ENCODE peak calls at places on chromosomes 6 and 20, in five cellular contexts. Q is fibroblast of lung, X is IMR-90, F is neuronal stem cell, A is K562. I is an unnamed sample.

GRCh38 chr20:18263723-18264122 is 24.6 kb upstream of the ZNF133 start:
- DNase-seq in Q (no peak), X (no peak), F (no peak), A (no peak), I (no peak)

GRCh38 chr6:151690303-151690702 is 117.2 kb upstream of the ESR1 start:
- DNase-seq in Q (no peak), X (no peak), F (no peak), A (no peak), I (no peak)

GRCh38 chr20:26169506-26169905 is 472.9 kb upstream of the ZNF337 start:
- DNase-seq in Q (no peak), X (peak; percentile 50), F (no peak), A (no peak), I (no peak)

GRCh38 chr6:45637611-45638257 is 260.0 kb upstream of the SUPT3H start:
- DNase-seq in Q (no peak), X (no peak), F (no peak), A (no peak), I (no peak)

GRCh38 chr6:193773-194310 is 98.4 kb upstream of the DUSP22 start:
- DNase-seq in Q (no peak), X (no peak), F (no peak), A (no peak), I (no peak)

GRCh38 chr6:167031082-167031709 is 32.0 kb downstream of the CEP43 start:
- DNase-seq in Q (no peak), X (peak; percentile 20), F (no peak), A (no peak), I (peak; percentile 69)

GRCh38 chr20:22384978-22385377 is 199.4 kb downstream of the FOXA2 start:
- DNase-seq in Q (no peak), X (no peak), F (no peak), A (no peak), I (no peak)

GRCh38 chr20:49601153-49601924 is 33.4 kb upstream of the PTGIS start:
- DNase-seq in Q (no peak), X (no peak), F (no peak), A (no peak), I (no peak)

GRCh38 chr6:5497896-5498578 is 236.7 kb downstream of the FARS2 start:
- DNase-seq in Q (peak; percentile 62), X (peak; percentile 62), F (no peak), A (no peak), I (peak; percentile 10)
- H3K9ac ChIP-seq in Q (no peak overlapping the region), X (no peak overlapping the region), F (no peak overlapping the region), A (no peak overlapping the region), I (peak overlapping the region; percentile 67)

GRCh38 chr20:45495438-45495985 is 19.9 kb downstream of the SPINT3 start:
- DNase-seq in Q (no peak), X (no peak), F (no peak), A (no peak), I (no peak)
- H3K9ac ChIP-seq in Q (no peak overlapping the region), X (no peak overlapping the region), F (no peak overlapping the region), A (no peak overlapping the region), I (no peak overlapping the region)

GRCh38 chr6:52572536-52572935 is 4.3 kb downstream of the TRAM2 start:
- DNase-seq in Q (no peak), X (no peak), F (no peak), A (no peak), I (no peak)

GRCh38 chr6:52570291-52570700 is 6.6 kb downstream of the TRAM2 start:
- DNase-seq in Q (peak; percentile 54), X (no peak), F (no peak), A (no peak), I (no peak)

GRCh38 chr6:52573295-52573694 is 3.6 kb downstream of the TRAM2 start:
- DNase-seq in Q (no peak), X (no peak), F (peak; percentile 63), A (no peak), I (no peak)

GRCh38 chr6:52568320-52568719 is 8.5 kb downstream of the TRAM2 start:
- DNase-seq in Q (no peak), X (no peak), F (no peak), A (no peak), I (no peak)

GRCh38 chr6:52571099-52571755 is 5.6 kb downstream of the TRAM2 start:
- DNase-seq in Q (no peak), X (no peak), F (no peak), A (no peak), I (peak; percentile 70)
- H3K9ac ChIP-seq in Q (no peak overlapping the region), X (no peak overlapping the region), F (no peak overlapping the region), A (no peak overlapping the region), I (no peak overlapping the region)

DNA sequence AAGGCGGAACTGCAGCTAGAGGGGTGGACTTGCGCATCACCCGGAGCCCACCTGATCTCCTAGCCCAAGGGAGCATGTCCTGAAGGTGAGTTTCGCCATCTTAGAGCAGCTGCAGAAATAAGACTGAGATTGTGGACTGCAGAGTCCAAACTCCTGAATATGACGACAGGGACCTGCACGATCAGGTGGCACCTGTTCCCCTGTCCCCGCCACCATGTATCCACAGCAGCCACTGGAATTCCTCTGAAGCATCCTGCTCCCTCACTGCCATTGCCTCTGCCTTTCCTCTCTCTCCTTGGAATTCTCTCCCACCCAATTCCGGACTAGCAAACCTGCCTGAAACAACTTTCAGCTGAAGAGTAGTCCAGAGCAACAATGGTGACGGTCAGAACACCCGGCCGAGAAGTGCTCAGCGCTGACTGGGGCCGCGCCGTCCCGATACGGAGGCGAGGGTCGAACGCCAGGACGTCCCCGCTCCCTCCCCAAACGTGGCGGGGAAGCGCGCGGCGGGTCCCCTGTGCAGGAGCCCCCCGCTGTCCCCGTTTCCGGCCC is 710 bp upstream of the FAM120B start:
- DNase-seq in Q (no peak), X (no peak), F (no peak), A (no peak), I (no peak)
- H3K9ac ChIP-seq in Q (peak overlapping the region; percentile 99), X (peak overlapping the region; percentile 61), F (peak overlapping the region; percentile 90), A (peak overlapping the region; percentile 83), I (peak overlapping the region; percentile 94)

DNA sequence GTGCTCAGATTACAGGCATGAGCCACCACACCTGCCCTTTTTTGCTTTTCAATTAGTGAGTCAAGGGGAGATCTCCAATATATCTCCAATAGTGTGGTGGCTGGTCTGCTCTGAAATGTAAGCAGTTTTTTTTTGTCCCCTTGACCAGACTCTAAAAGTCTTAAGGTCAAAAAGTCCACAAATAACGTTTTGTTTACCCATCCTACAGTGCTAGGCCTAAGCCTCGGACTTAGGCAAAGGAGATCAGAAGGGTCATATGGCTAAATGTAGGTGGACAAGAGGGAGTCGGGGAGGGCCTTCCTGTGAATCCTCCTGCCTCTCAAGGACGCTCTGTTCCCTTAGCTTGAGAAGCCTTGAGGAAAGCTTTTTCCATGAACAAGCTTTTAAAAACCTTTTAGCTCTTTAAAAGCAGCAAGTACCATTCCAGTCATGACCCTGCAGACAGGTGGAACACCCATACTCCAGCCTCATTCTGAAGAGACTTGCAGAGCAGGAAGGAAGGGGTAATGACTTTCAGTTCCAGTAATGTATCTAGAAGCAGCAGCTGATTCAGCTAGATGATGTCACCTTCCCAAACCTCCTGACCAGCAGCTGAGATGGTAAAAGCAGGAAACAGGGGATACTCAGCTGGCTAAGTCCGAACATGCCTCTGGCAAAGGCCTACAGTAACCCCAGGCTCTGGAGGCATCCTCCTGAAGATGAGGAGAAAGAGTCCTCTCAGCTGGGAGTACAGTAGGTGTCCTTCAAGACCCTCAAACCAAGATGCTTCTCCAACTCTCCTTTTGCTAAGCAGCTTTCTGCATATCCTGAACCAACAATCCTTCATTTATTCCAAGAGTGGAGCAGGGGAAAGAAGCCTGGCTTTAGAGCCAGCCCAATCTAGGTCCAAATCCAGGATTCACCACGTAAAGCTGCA is 23.6 kb downstream of the BCL2L1 start:
- DNase-seq in Q (peak; percentile 95), X (peak; percentile 98), F (no peak), A (peak; percentile 75), I (no peak)
- H3K9ac ChIP-seq in Q (peak overlapping the region; percentile 20), X (peak overlapping the region; percentile 65), F (no peak overlapping the region), A (peak overlapping the region; percentile 35), I (peak overlapping the region; percentile 48)

DNA sequence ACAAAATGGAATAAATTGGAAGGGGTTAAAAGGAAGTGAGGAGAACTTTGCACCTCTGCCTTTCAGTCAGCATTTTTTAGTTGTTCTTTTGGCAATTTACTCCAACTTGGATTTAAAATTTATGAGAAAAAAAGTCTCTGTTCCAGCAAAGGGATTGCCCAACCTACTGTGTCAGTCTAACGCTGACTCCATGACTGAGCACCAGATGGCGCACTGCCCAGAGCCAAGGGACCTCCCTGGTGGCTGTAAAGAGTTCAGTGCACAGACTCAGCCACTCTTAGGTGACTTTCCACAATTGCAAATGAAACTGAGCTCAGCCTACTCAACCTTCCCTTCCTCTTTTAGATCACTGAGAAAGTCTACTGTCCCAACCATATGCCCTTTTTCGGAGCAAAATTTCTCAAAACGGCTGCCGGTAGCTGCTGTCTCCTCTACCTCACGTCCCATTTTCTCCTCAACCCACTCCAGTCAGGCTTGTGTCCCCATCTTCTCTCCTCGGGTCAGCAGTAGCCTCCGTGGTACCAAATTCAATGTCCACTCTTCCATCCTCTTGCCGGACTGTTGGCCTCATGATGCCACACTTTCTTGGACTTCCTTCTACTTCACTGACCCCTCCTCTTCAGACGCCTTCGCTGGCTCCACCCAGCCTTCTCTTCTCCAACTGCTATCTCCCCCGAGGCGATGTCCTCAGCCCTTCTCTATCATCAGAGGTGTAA is 38.7 kb downstream of the GSTA2 start:
- DNase-seq in Q (peak; percentile 75), X (peak; percentile 60), F (peak; percentile 20), A (peak; percentile 85), I (peak; percentile 61)
- H3K9ac ChIP-seq in Q (no peak overlapping the region), X (no peak overlapping the region), F (no peak overlapping the region), A (no peak overlapping the region), I (no peak overlapping the region)

GRCh38 chr6:130613176-130613575 is 214.0 kb upstream of the SMLR1 start:
- DNase-seq in Q (no peak), X (no peak), F (no peak), A (no peak), I (no peak)

GRCh38 chr6:130611366-130611765 is 215.8 kb upstream of the SMLR1 start:
- DNase-seq in Q (no peak), X (no peak), F (no peak), A (no peak), I (no peak)

GRCh38 chr6:130617658-130618057 is 209.5 kb upstream of the SMLR1 start:
- DNase-seq in Q (no peak), X (no peak), F (no peak), A (no peak), I (no peak)

GRCh38 chr6:130620338-130620781 is 206.8 kb upstream of the SMLR1 start:
- DNase-seq in Q (peak; percentile 41), X (no peak), F (no peak), A (no peak), I (no peak)

DNA sequence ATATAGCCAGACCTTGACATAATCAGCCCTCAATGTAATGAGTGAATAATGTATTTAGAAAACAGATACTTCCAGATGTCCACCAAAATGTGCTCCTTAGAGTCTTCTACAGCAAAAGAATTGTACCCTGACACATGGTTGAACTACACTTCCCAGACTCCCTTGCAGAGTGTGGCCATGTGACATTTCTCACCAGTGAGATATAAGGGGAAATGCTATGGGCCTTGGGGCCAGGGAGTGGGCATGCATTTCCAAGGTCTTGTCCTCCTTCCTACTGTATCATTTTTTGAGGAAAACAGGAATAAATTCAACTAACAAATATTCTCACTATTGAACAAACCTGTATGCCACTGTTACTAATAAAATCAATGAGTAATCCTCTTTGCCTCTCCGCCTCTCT is 211.4 kb upstream of the SMLR1 start:
- DNase-seq in Q (no peak), X (no peak), F (no peak), A (no peak), I (no peak)
- H3K9ac ChIP-seq in Q (no peak overlapping the region), X (no peak overlapping the region), F (no peak overlapping the region), A (no peak overlapping the region), I (no peak overlapping the region)